ENCODE peak calls at places on chromosomes 4 and X, in four cellular contexts. E is PC-3, J is OCI-LY7, X is GM23248. G is an unnamed sample.

GRCh38 chrX:125762954-125763353 is 403.1 kb downstream of the DCAF12L2 start:
- DNase-seq in E (no peak), J (no peak), X (no peak), G (no peak)

GRCh38 chrX:132908891-132909290 is 49.5 kb downstream of the HS6ST2 start:
- DNase-seq in E (peak), X (no peak), J (no peak), G (no peak)

GRCh38 chr4:7649741-7650531 is 215.2 kb upstream of the PSAPL1 start:
- DNase-seq in E (peak), X (peak), J (peak), G (no peak)

GRCh38 chrX:32788936-32789335 is 422.4 kb downstream of the DMD start:
- DNase-seq in E (no peak), J (no peak), X (no peak), G (no peak)

GRCh38 chrX:54808109-54808604 is 612 bp downstream of the MAGED2 start:
- DNase-seq in J (no peak), X (peak), E (no peak), G (peak)

GRCh38 chr4:24731448-24731847 is 63.9 kb upstream of the SOD3 start:
- DNase-seq in X (no peak), E (no peak), J (no peak), G (no peak)

GRCh38 chr4:169256101-169256612 is 14.6 kb downstream of the SH3RF1 start:
- DNase-seq in J (no peak), X (peak), E (peak), G (no peak)

GRCh38 chr4:55078987-55079386 is 46.4 kb downstream of the KDR start:
- DNase-seq in X (peak), J (no peak), E (peak), G (no peak)

GRCh38 chrX:104566921-104567501 is 1.0 kb downstream of the IL1RAPL2 start:
- DNase-seq in E (peak), X (no peak), J (no peak), G (no peak)

GRCh38 chr4:140252144-140252741 is 98.3 kb upstream of the MAML3 start:
- DNase-seq in E (peak), X (no peak), J (peak), G (no peak)

GRCh38 chrX:139382529-139382928 is 148.0 kb upstream of the F9 start:
- DNase-seq in J (no peak), X (no peak), E (no peak), G (no peak)

GRCh38 chrX:132382068-132382467 is 106.8 kb downstream of the MBNL3 start:
- DNase-seq in X (no peak), E (no peak), J (no peak), G (no peak)

GRCh38 chr4:142367326-142368188 is 478.5 kb downstream of the INPP4B start:
- DNase-seq in X (no peak), E (no peak), J (no peak), G (no peak)

GRCh38 chr4:8419222-8420041 is 21.1 kb downstream of the ACOX3 start:
- DNase-seq in J (no peak), E (no peak), X (peak), G (no peak)

GRCh38 chr4:116952530-116953108 is 132.8 kb downstream of the TRAM1L1 start:
- DNase-seq in X (no peak), E (no peak), J (no peak), G (no peak)

GRCh38 chr4:8296491-8296890 is 26.9 kb downstream of the HTRA3 start:
- DNase-seq in X (no peak), E (no peak), J (no peak), G (no peak)

GRCh38 chr4:25767877-25768475 is 94.8 kb downstream of the SEL1L3 start:
- DNase-seq in E (peak), J (peak), X (peak), G (peak)

GRCh38 chr4:165368114-165368513 is 10.7 kb upstream of the CPE start:
- DNase-seq in X (no peak), E (no peak), J (no peak), G (no peak)

GRCh38 chrX:26586570-26586969 is 370.6 kb downstream of the MAGEB5 start:
- DNase-seq in J (no peak), E (no peak), X (no peak), G (no peak)

GRCh38 chr4:89298160-89298559 is 9.4 kb downstream of the GPRIN3 start:
- DNase-seq in E (no peak), J (peak), X (no peak), G (peak)

GRCh38 chr4:134702374-134702773 is 500.8 kb upstream of the PABPC4L start:
- DNase-seq in X (no peak), J (no peak), E (no peak), G (no peak)

GRCh38 chr4:1635452-1635851 is 48.7 kb downstream of the FAM53A start:
- DNase-seq in E (no peak), J (no peak), X (no peak), G (no peak)

GRCh38 chr4:78545275-78546246 is 6.0 kb upstream of the ANXA3 start:
- DNase-seq in E (peak), X (peak), J (no peak), G (no peak)

GRCh38 chrX:17597836-17598434 is 139.4 kb upstream of the SCML1 start:
- DNase-seq in X (peak), J (no peak), E (no peak), G (no peak)

GRCh38 chr4:111748157-111748556 is 397.1 kb upstream of the FAM241A start:
- DNase-seq in J (no peak), E (no peak), X (no peak), G (no peak)

GRCh38 chrX:68944211-68944610 is 115.4 kb downstream of the EFNB1 start:
- DNase-seq in X (no peak), E (no peak), J (no peak), G (no peak)

GRCh38 chrX:133215747-133216146 is 2.4 kb downstream of the TFDP3 start:
- DNase-seq in J (peak), E (peak), X (peak), G (peak)

GRCh38 chrX:13198762-13199064 is 121.1 kb downstream of the ATXN3L start:
- DNase-seq in J (no peak), X (no peak), E (no peak), G (no peak)

GRCh38 chrX:13201605-13202219 is 118.1 kb downstream of the ATXN3L start:
- DNase-seq in J (no peak), E (no peak), X (no peak), G (no peak)

GRCh38 chrX:13200398-13200797 is 119.5 kb downstream of the ATXN3L start:
- DNase-seq in X (no peak), J (no peak), E (no peak), G (no peak)

GRCh38 chrX:13197961-13198761 is 121.7 kb downstream of the ATXN3L start:
- DNase-seq in E (peak), J (no peak), X (no peak), G (no peak)

DNA sequence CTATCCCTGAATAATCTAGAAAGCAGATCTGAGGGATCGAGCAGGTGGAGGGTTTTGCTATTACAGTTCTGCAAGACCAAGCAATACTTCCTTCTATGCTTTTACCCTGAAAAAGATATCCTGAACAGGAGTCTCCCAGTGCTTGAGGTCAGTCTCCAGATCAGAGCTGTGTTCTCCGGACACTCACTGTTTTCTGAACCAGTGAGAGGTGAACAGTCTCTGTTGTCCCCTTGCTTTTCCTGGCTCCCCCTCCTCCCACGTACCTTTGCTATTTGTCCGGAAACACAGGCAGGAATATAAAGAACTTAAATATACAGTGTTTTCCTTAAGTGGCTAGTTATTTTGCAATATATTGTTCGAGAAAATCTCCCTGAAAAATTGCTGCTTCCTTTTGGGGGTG is 116.6 kb downstream of the ATXN3L start:
- DNase-seq in E (no peak), X (no peak), J (no peak), G (no peak)
- TF ChIP-seq EZH2phosphoT487 in E (no peak), X (no peak), J (no peak), G (no peak)

GRCh38 chr4:152259866-152260265 is 276.0 kb downstream of the FBXW7 start:
- DNase-seq in X (peak), E (peak), J (no peak), G (no peak)
- TF ChIP-seq EZH2phosphoT487 in X (no peak), E (no peak), J (no peak), G (no peak)

GRCh38 chr4:74331944-74332343 is 23.7 kb downstream of the EPGN start:
- DNase-seq in J (no peak), E (no peak), X (no peak), G (no peak)
- TF ChIP-seq EZH2phosphoT487 in J (no peak), E (no peak), X (no peak), G (no peak)

GRCh38 chrX:135740683-135741149 is 27.3 kb downstream of the CT45A3 start:
- DNase-seq in J (peak), E (peak), X (peak), G (peak)
- TF ChIP-seq EZH2phosphoT487 in J (no peak), E (no peak), X (no peak), G (no peak)

GRCh38 chr4:100359433-100359832 is 158.4 kb downstream of the EMCN start:
- DNase-seq in E (no peak), X (no peak), J (no peak), G (no peak)

GRCh38 chr4:100366213-100366612 is 151.6 kb downstream of the EMCN start:
- DNase-seq in J (no peak), E (no peak), X (no peak), G (no peak)

GRCh38 chr4:100360211-100360610 is 157.6 kb downstream of the EMCN start:
- DNase-seq in E (no peak), J (no peak), X (no peak), G (no peak)

GRCh38 chr4:100361336-100361735 is 156.5 kb downstream of the EMCN start:
- DNase-seq in J (no peak), X (no peak), E (no peak), G (no peak)

DNA sequence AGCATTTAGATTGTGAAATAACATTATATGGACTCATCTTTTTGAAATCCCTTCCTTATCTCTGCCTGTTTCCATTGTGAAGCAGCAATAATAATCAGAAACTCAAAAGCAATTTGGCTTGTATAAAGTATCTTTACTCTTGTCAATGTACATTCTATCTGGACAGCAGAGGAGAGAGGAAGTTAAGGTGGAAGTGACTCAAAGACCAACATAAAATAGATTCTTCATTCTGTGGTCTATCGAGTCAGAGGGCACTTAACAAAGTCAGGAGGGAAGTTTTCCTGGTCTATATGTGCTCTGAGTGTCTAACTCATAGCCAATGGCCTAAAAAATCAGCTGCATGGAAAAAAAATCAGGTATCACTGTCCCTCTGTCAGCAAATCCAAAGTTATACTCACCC is 155.5 kb downstream of the EMCN start:
- DNase-seq in J (no peak), X (peak), E (peak), G (no peak)
- TF ChIP-seq EZH2phosphoT487 in J (no peak), X (no peak), E (no peak), G (no peak)

GRCh38 chr4:177225605-177226004 is 84.1 kb upstream of the NEIL3 start:
- DNase-seq in J (no peak), X (no peak), E (no peak), G (peak)

GRCh38 chr4:177229331-177229730 is 80.3 kb upstream of the NEIL3 start:
- DNase-seq in J (no peak), X (peak), E (no peak), G (no peak)

GRCh38 chr4:177222776-177223175 is 86.9 kb upstream of the NEIL3 start:
- DNase-seq in E (no peak), J (no peak), X (no peak), G (no peak)

GRCh38 chr4:177227636-177228035 is 82.0 kb upstream of the NEIL3 start:
- DNase-seq in J (no peak), X (no peak), E (no peak), G (no peak)

DNA sequence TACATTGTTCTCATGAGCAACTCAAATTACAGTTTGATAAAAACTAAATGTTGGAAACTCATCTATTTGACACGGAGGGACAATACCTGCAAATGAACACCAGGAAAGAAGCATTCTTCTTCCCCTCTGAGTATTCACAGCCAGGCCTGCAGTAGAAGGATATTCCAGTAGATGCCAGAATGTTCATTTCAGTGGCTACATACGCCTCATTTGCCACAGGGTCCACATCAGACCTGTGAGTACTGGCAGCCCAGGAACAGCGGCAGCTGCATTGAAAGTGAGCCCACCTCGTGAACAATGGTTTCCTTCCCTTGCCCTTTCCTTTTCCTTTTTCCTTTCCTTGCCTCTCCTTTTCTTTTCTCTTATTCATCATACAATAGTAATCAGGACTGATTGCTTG is 81.1 kb upstream of the NEIL3 start:
- DNase-seq in E (no peak), X (no peak), J (no peak), G (no peak)
- TF ChIP-seq EZH2phosphoT487 in E (no peak), X (no peak), J (no peak), G (no peak)

G was measured in MM.1S.